ENCODE peak calls at places on chromosomes 7 and 10, in five cellular contexts. One of them, this sample, is unnamed.

GRCh38 chr10:101120884-101121660 is 10.0 kb upstream of the TLX1 start:
- DNase-seq in choroid plexus epithelial cell: no peak
- DNase-seq in GM23338: no peak
- DNase-seq in activated CD4-positive, alpha-beta T cell treated with anti-CD3 and anti-CD28 coated beads, Interleukin-2, amount 10 ng/mL, durations not matched to agents 7 days and 5 days: peak
- DNase-seq in psoas muscle: peak
- DNase-seq in this sample: no peak

GRCh38 chr7:74483402-74484336 is 30.0 kb downstream of the GTF2IRD1 start:
- DNase-seq in choroid plexus epithelial cell: peak
- DNase-seq in GM23338: no peak
- DNase-seq in activated CD4-positive, alpha-beta T cell treated with anti-CD3 and anti-CD28 coated beads, Interleukin-2, amount 10 ng/mL, durations not matched to agents 7 days and 5 days: no peak
- DNase-seq in psoas muscle: no peak
- DNase-seq in this sample: no peak

GRCh38 chr7:151663382-151664100 is 143.8 kb upstream of the RHEB start:
- DNase-seq in choroid plexus epithelial cell: no peak
- DNase-seq in GM23338: no peak
- DNase-seq in activated CD4-positive, alpha-beta T cell treated with anti-CD3 and anti-CD28 coated beads, Interleukin-2, amount 10 ng/mL, durations not matched to agents 7 days and 5 days: no peak
- DNase-seq in psoas muscle: no peak
- DNase-seq in this sample: no peak

GRCh38 chr7:12303096-12303495 is 92.0 kb downstream of the TMEM106B start:
- DNase-seq in choroid plexus epithelial cell: no peak
- DNase-seq in GM23338: no peak
- DNase-seq in activated CD4-positive, alpha-beta T cell treated with anti-CD3 and anti-CD28 coated beads, Interleukin-2, amount 10 ng/mL, durations not matched to agents 7 days and 5 days: no peak
- DNase-seq in psoas muscle: no peak
- DNase-seq in this sample: no peak

GRCh38 chr7:70693690-70694356 is 438.1 kb upstream of the GALNT17 start:
- DNase-seq in choroid plexus epithelial cell: peak
- DNase-seq in GM23338: peak
- DNase-seq in activated CD4-positive, alpha-beta T cell treated with anti-CD3 and anti-CD28 coated beads, Interleukin-2, amount 10 ng/mL, durations not matched to agents 7 days and 5 days: peak
- DNase-seq in psoas muscle: peak
- DNase-seq in this sample: peak

GRCh38 chr10:21036757-21037156 is 139.6 kb upstream of the NEBL start:
- DNase-seq in choroid plexus epithelial cell: no peak
- DNase-seq in GM23338: no peak
- DNase-seq in activated CD4-positive, alpha-beta T cell treated with anti-CD3 and anti-CD28 coated beads, Interleukin-2, amount 10 ng/mL, durations not matched to agents 7 days and 5 days: no peak
- DNase-seq in psoas muscle: no peak
- DNase-seq in this sample: no peak

GRCh38 chr7:5750026-5750425 is 31.4 kb downstream of the RNF216 start:
- DNase-seq in choroid plexus epithelial cell: no peak
- DNase-seq in GM23338: no peak
- DNase-seq in activated CD4-positive, alpha-beta T cell treated with anti-CD3 and anti-CD28 coated beads, Interleukin-2, amount 10 ng/mL, durations not matched to agents 7 days and 5 days: no peak
- DNase-seq in psoas muscle: no peak
- DNase-seq in this sample: no peak

GRCh38 chr10:70557876-70558275 is 44.7 kb downstream of the PRF1 start:
- DNase-seq in choroid plexus epithelial cell: no peak
- DNase-seq in GM23338: no peak
- DNase-seq in activated CD4-positive, alpha-beta T cell treated with anti-CD3 and anti-CD28 coated beads, Interleukin-2, amount 10 ng/mL, durations not matched to agents 7 days and 5 days: no peak
- DNase-seq in psoas muscle: no peak
- DNase-seq in this sample: no peak

GRCh38 chr7:80018941-80019808 is 115.5 kb upstream of the GNAI1 start:
- DNase-seq in choroid plexus epithelial cell: peak
- DNase-seq in GM23338: peak
- DNase-seq in activated CD4-positive, alpha-beta T cell treated with anti-CD3 and anti-CD28 coated beads, Interleukin-2, amount 10 ng/mL, durations not matched to agents 7 days and 5 days: peak
- DNase-seq in psoas muscle: no peak
- DNase-seq in this sample: no peak

GRCh38 chr10:103598654-103599115 is 105.2 kb downstream of the NEURL1 start:
- DNase-seq in choroid plexus epithelial cell: peak
- DNase-seq in GM23338: peak
- DNase-seq in activated CD4-positive, alpha-beta T cell treated with anti-CD3 and anti-CD28 coated beads, Interleukin-2, amount 10 ng/mL, durations not matched to agents 7 days and 5 days: peak
- DNase-seq in psoas muscle: peak
- DNase-seq in this sample: no peak

GRCh38 chr10:91123246-91123645 is 97.2 kb upstream of the PCGF5 start:
- DNase-seq in choroid plexus epithelial cell: no peak
- DNase-seq in GM23338: no peak
- DNase-seq in activated CD4-positive, alpha-beta T cell treated with anti-CD3 and anti-CD28 coated beads, Interleukin-2, amount 10 ng/mL, durations not matched to agents 7 days and 5 days: no peak
- DNase-seq in psoas muscle: no peak
- DNase-seq in this sample: no peak

GRCh38 chr10:89207801-89208551 is 859 bp upstream of the CH25H start:
- DNase-seq in choroid plexus epithelial cell: no peak
- DNase-seq in GM23338: peak
- DNase-seq in activated CD4-positive, alpha-beta T cell treated with anti-CD3 and anti-CD28 coated beads, Interleukin-2, amount 10 ng/mL, durations not matched to agents 7 days and 5 days: peak
- DNase-seq in psoas muscle: peak
- DNase-seq in this sample: peak

GRCh38 chr10:21002097-21002878 is 105.2 kb upstream of the NEBL start:
- DNase-seq in choroid plexus epithelial cell: peak
- DNase-seq in GM23338: no peak
- DNase-seq in activated CD4-positive, alpha-beta T cell treated with anti-CD3 and anti-CD28 coated beads, Interleukin-2, amount 10 ng/mL, durations not matched to agents 7 days and 5 days: no peak
- DNase-seq in psoas muscle: no peak
- DNase-seq in this sample: no peak

GRCh38 chr7:125099519-125099918 is 169.9 kb upstream of the POT1 start:
- DNase-seq in choroid plexus epithelial cell: no peak
- DNase-seq in GM23338: no peak
- DNase-seq in activated CD4-positive, alpha-beta T cell treated with anti-CD3 and anti-CD28 coated beads, Interleukin-2, amount 10 ng/mL, durations not matched to agents 7 days and 5 days: no peak
- DNase-seq in psoas muscle: no peak
- DNase-seq in this sample: no peak

GRCh38 chr10:101693701-101694055 is 1.3 kb downstream of the FBXW4 start:
- DNase-seq in choroid plexus epithelial cell: peak
- DNase-seq in GM23338: no peak
- DNase-seq in activated CD4-positive, alpha-beta T cell treated with anti-CD3 and anti-CD28 coated beads, Interleukin-2, amount 10 ng/mL, durations not matched to agents 7 days and 5 days: no peak
- DNase-seq in psoas muscle: no peak
- DNase-seq in this sample: no peak

GRCh38 chr10:129800796-129801340 is 163.2 kb downstream of the EBF3 start:
- DNase-seq in choroid plexus epithelial cell: no peak
- DNase-seq in GM23338: no peak
- DNase-seq in activated CD4-positive, alpha-beta T cell treated with anti-CD3 and anti-CD28 coated beads, Interleukin-2, amount 10 ng/mL, durations not matched to agents 7 days and 5 days: no peak
- DNase-seq in psoas muscle: no peak
- DNase-seq in this sample: no peak

GRCh38 chr7:41010418-41010817 is 692.5 kb downstream of the INHBA start:
- DNase-seq in choroid plexus epithelial cell: peak
- DNase-seq in GM23338: no peak
- DNase-seq in activated CD4-positive, alpha-beta T cell treated with anti-CD3 and anti-CD28 coated beads, Interleukin-2, amount 10 ng/mL, durations not matched to agents 7 days and 5 days: no peak
- DNase-seq in psoas muscle: no peak
- DNase-seq in this sample: no peak

GRCh38 chr10:132329565-132330485 is 2.2 kb upstream of the LRRC27 start:
- DNase-seq in choroid plexus epithelial cell: peak
- DNase-seq in GM23338: no peak
- DNase-seq in activated CD4-positive, alpha-beta T cell treated with anti-CD3 and anti-CD28 coated beads, Interleukin-2, amount 10 ng/mL, durations not matched to agents 7 days and 5 days: peak
- DNase-seq in psoas muscle: no peak
- DNase-seq in this sample: no peak

GRCh38 chr10:29357962-29358635 is 69.2 kb downstream of the LYZL1 start:
- DNase-seq in choroid plexus epithelial cell: no peak
- DNase-seq in GM23338: no peak
- DNase-seq in activated CD4-positive, alpha-beta T cell treated with anti-CD3 and anti-CD28 coated beads, Interleukin-2, amount 10 ng/mL, durations not matched to agents 7 days and 5 days: no peak
- DNase-seq in psoas muscle: no peak
- DNase-seq in this sample: no peak

GRCh38 chr7:70698219-70698832 is 433.6 kb upstream of the GALNT17 start:
- DNase-seq in choroid plexus epithelial cell: peak
- DNase-seq in GM23338: peak
- DNase-seq in activated CD4-positive, alpha-beta T cell treated with anti-CD3 and anti-CD28 coated beads, Interleukin-2, amount 10 ng/mL, durations not matched to agents 7 days and 5 days: peak
- DNase-seq in psoas muscle: no peak
- DNase-seq in this sample: no peak

GRCh38 chr7:141144921-141145629 is 71.2 kb downstream of the TMEM178B start:
- DNase-seq in choroid plexus epithelial cell: no peak
- DNase-seq in GM23338: no peak
- DNase-seq in activated CD4-positive, alpha-beta T cell treated with anti-CD3 and anti-CD28 coated beads, Interleukin-2, amount 10 ng/mL, durations not matched to agents 7 days and 5 days: no peak
- DNase-seq in psoas muscle: no peak
- DNase-seq in this sample: no peak

GRCh38 chr10:117546630-117547300 is 4.2 kb downstream of the EMX2 start:
- DNase-seq in choroid plexus epithelial cell: no peak
- DNase-seq in GM23338: peak
- DNase-seq in activated CD4-positive, alpha-beta T cell treated with anti-CD3 and anti-CD28 coated beads, Interleukin-2, amount 10 ng/mL, durations not matched to agents 7 days and 5 days: no peak
- DNase-seq in psoas muscle: no peak
- DNase-seq in this sample: no peak

GRCh38 chr10:70508912-70509366 is 30.4 kb downstream of the PALD1 start:
- DNase-seq in choroid plexus epithelial cell: no peak
- DNase-seq in GM23338: peak
- DNase-seq in activated CD4-positive, alpha-beta T cell treated with anti-CD3 and anti-CD28 coated beads, Interleukin-2, amount 10 ng/mL, durations not matched to agents 7 days and 5 days: no peak
- DNase-seq in psoas muscle: peak
- DNase-seq in this sample: peak

GRCh38 chr10:72079356-72079755 is 9.0 kb downstream of the SPOCK2 start:
- DNase-seq in choroid plexus epithelial cell: no peak
- DNase-seq in GM23338: no peak
- DNase-seq in activated CD4-positive, alpha-beta T cell treated with anti-CD3 and anti-CD28 coated beads, Interleukin-2, amount 10 ng/mL, durations not matched to agents 7 days and 5 days: peak
- DNase-seq in psoas muscle: peak
- DNase-seq in this sample: no peak

GRCh38 chr10:133390597-133391248 is 3.2 kb upstream of the MTG1 start:
- DNase-seq in choroid plexus epithelial cell: no peak
- DNase-seq in GM23338: no peak
- DNase-seq in activated CD4-positive, alpha-beta T cell treated with anti-CD3 and anti-CD28 coated beads, Interleukin-2, amount 10 ng/mL, durations not matched to agents 7 days and 5 days: no peak
- DNase-seq in psoas muscle: no peak
- DNase-seq in this sample: no peak

GRCh38 chr7:3082386-3082785 is 38.7 kb upstream of the CARD11 start:
- DNase-seq in choroid plexus epithelial cell: no peak
- DNase-seq in GM23338: no peak
- DNase-seq in activated CD4-positive, alpha-beta T cell treated with anti-CD3 and anti-CD28 coated beads, Interleukin-2, amount 10 ng/mL, durations not matched to agents 7 days and 5 days: no peak
- DNase-seq in psoas muscle: no peak
- DNase-seq in this sample: no peak

GRCh38 chr7:138961159-138961558 is 20.0 kb downstream of the KIAA1549 start:
- DNase-seq in choroid plexus epithelial cell: peak
- DNase-seq in GM23338: no peak
- DNase-seq in activated CD4-positive, alpha-beta T cell treated with anti-CD3 and anti-CD28 coated beads, Interleukin-2, amount 10 ng/mL, durations not matched to agents 7 days and 5 days: no peak
- DNase-seq in psoas muscle: no peak
- DNase-seq in this sample: no peak

GRCh38 chr7:73557397-73558257 is at the start of gene BCL7B:
- DNase-seq in choroid plexus epithelial cell: peak
- DNase-seq in GM23338: peak
- DNase-seq in activated CD4-positive, alpha-beta T cell treated with anti-CD3 and anti-CD28 coated beads, Interleukin-2, amount 10 ng/mL, durations not matched to agents 7 days and 5 days: peak
- DNase-seq in psoas muscle: peak
- DNase-seq in this sample: peak

GRCh38 chr7:73432676-73433075 is 902 bp upstream of the FZD9 start:
- DNase-seq in choroid plexus epithelial cell: no peak
- DNase-seq in GM23338: no peak
- DNase-seq in activated CD4-positive, alpha-beta T cell treated with anti-CD3 and anti-CD28 coated beads, Interleukin-2, amount 10 ng/mL, durations not matched to agents 7 days and 5 days: no peak
- DNase-seq in psoas muscle: no peak
- DNase-seq in this sample: no peak

GRCh38 chr10:34102237-34102673 is 712.8 kb downstream of the PARD3 start:
- DNase-seq in choroid plexus epithelial cell: no peak
- DNase-seq in GM23338: no peak
- DNase-seq in activated CD4-positive, alpha-beta T cell treated with anti-CD3 and anti-CD28 coated beads, Interleukin-2, amount 10 ng/mL, durations not matched to agents 7 days and 5 days: no peak
- DNase-seq in psoas muscle: peak
- DNase-seq in this sample: no peak

GRCh38 chr10:93465806-93466675 is 16.1 kb downstream of the MYOF start:
- DNase-seq in choroid plexus epithelial cell: peak
- DNase-seq in GM23338: no peak
- DNase-seq in activated CD4-positive, alpha-beta T cell treated with anti-CD3 and anti-CD28 coated beads, Interleukin-2, amount 10 ng/mL, durations not matched to agents 7 days and 5 days: no peak
- DNase-seq in psoas muscle: peak
- DNase-seq in this sample: no peak

GRCh38 chr10:23063387-23064287 is 31.7 kb upstream of the MSRB2 start:
- DNase-seq in choroid plexus epithelial cell: peak
- DNase-seq in GM23338: no peak
- DNase-seq in activated CD4-positive, alpha-beta T cell treated with anti-CD3 and anti-CD28 coated beads, Interleukin-2, amount 10 ng/mL, durations not matched to agents 7 days and 5 days: no peak
- DNase-seq in psoas muscle: no peak
- DNase-seq in this sample: no peak

This sample was measured in GDM1.